ENCODE peak calls at places on chromosomes 11 and 22, in nine cellular contexts. T, N, V, Y, E, U, O, F and I are unnamed samples.

GRCh38 chr22:50171319-50171964 is 911 bp downstream of the PANX2 start:
- DNase-seq in T (no peak), N (no peak), V (no peak), Y (no peak), E (no peak), U (peak; percentile 60), O (no peak), F (no peak), I (peak; percentile 4)

GRCh38 chr22:50252081-50253045 is 1.3 kb upstream of the HDAC10 start:
- DNase-seq in T (peak; percentile 52), N (no peak), V (peak; percentile 64), Y (no peak), E (peak; percentile 87), U (peak; percentile 88), O (no peak), F (peak; percentile 83), I (peak; percentile 61)

GRCh38 chr11:47271961-47272661 is 2.2 kb downstream of the MADD start:
- DNase-seq in T (no peak), N (no peak), V (no peak), Y (no peak), E (no peak), U (no peak), O (no peak), F (no peak), I (no peak)

GRCh38 chr11:102760355-102761035 is 19.9 kb downstream of the MMP10 start:
- DNase-seq in T (peak; percentile 98), N (peak; percentile 88), V (peak; percentile 97), Y (no peak), E (no peak), U (no peak), O (peak; percentile 41), F (no peak), I (no peak)

GRCh38 chr11:105000167-105000566 is 22.8 kb downstream of the CASP5 start:
- DNase-seq in T (no peak), N (no peak), V (peak; percentile 8), Y (no peak), E (no peak), U (no peak), O (peak; percentile 37), F (no peak), I (no peak)

GRCh38 chr11:134949121-134949591 is 537.1 kb upstream of the B3GAT1 start:
- DNase-seq in T (peak; percentile 77), N (no peak), V (no peak), Y (no peak), E (no peak), U (no peak), O (peak; percentile 45), F (no peak), I (no peak)

GRCh38 chr11:6618117-6619020 is 853 bp downstream of the TPP1 start:
- DNase-seq in T (peak; percentile 90), N (peak; percentile 59), V (peak; percentile 65), Y (no peak), E (no peak), U (no peak), O (no peak), F (peak; percentile 52), I (peak; percentile 48)

GRCh38 chr11:20087118-20087521 is 73.2 kb downstream of the DBX1 start:
- DNase-seq in T (peak; percentile 76), N (no peak), V (no peak), Y (no peak), E (no peak), U (no peak), O (no peak), F (no peak), I (no peak)

GRCh38 chr11:117823941-117824420 is 563 bp downstream of the FXYD2 start:
- DNase-seq in T (no peak), N (no peak), V (no peak), Y (peak; percentile 14), E (peak; percentile 37), U (peak; percentile 90), O (no peak), F (peak; percentile 57), I (no peak)

GRCh38 chr11:69115586-69116560 is 39.9 kb upstream of the SMIM38 start:
- DNase-seq in T (no peak), N (no peak), V (no peak), Y (no peak), E (no peak), U (peak; percentile 81), O (no peak), F (peak; percentile 90), I (no peak)

GRCh38 chr11:95568236-95568635 is 221.3 kb downstream of the FAM76B start:
- DNase-seq in T (no peak), N (no peak), V (no peak), Y (no peak), E (no peak), U (no peak), O (no peak), F (no peak), I (no peak)
- H3K27me3 ChIP-seq in T (no peaks in the 10 kb centered on the region), N (no peaks in the 10 kb centered on the region), V (no peaks in the 10 kb centered on the region), Y (no peaks in the 10 kb centered on the region), E (no peaks in the 10 kb centered on the region), U (no peaks in the 10 kb centered on the region), O (peaks cover 5% of the 10 kb centered on the region), F (no peaks in the 10 kb centered on the region), I (no peaks in the 10 kb centered on the region)

GRCh38 chr22:19149962-19150361 is at the start of gene GSC2:
- DNase-seq in T (no peak), N (no peak), V (no peak), Y (no peak), E (no peak), U (no peak), O (no peak), F (no peak), I (no peak)

GRCh38 chr22:19147193-19147780 is 2.8 kb downstream of the GSC2 start:
- DNase-seq in T (no peak), N (no peak), V (no peak), Y (no peak), E (no peak), U (no peak), O (no peak), F (no peak), I (no peak)

GRCh38 chr22:19150482-19151328 is 613 bp upstream of the GSC2 start:
- DNase-seq in T (no peak), N (no peak), V (no peak), Y (no peak), E (no peak), U (no peak), O (no peak), F (no peak), I (no peak)

GRCh38 chr22:19148417-19149046 is 1.6 kb downstream of the GSC2 start:
- DNase-seq in T (no peak), N (no peak), V (no peak), Y (peak; percentile 22), E (no peak), U (no peak), O (no peak), F (no peak), I (no peak)

DNA sequence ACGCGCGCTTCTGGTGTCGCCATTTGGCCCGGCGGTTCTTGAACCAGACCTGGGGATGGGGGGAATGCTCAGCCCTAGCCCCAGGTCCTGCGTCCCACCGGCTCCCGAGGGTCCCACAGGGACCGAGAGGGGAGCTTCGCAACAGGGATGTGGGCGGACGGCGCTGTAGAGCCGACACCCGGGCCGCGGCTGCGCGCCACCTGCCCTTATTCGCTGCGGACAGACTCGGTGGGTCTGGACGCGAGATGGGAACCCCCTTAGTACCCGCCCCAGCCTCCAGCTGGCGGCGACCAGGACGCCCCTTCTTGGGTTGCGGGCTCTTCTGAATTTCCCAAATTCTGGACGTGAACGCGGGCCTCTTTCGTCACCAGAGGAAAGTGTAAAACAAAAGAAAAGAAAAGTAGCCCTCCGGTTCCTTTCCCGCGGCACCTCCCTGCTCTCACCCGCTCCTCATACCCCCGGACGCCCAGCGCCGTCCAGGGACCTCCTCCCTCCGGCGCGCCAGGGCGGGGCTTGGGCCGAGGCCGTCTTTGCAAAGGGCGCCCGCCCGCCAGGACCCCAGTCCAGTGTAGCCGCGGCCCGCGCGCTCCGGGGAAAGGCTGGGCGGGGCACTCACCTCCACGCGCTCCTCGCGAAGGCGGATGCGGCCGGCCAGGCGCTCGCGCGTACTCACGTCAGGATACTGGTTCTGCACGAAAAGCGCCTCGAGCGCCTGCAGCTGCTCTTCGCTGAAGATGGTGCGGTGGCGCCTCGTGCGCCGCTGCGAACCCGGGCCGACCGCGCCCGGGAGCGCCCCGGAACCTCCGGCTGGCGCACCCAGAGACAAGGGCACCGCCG is 827 bp downstream of the GSC2 start:
- DNase-seq in T (no peak), N (no peak), V (peak; percentile 42), Y (peak; percentile 26), E (peak; percentile 64), U (no peak), O (no peak), F (no peak), I (no peak)
- H3K27me3 ChIP-seq in T (peaks cover 54% of the 10 kb centered on the region), N (peaks cover 59% of the 10 kb centered on the region), V (peaks cover 32% of the 10 kb centered on the region), Y (peaks cover 38% of the 10 kb centered on the region), E (peaks cover 48% of the 10 kb centered on the region), U (peaks cover 28% of the 10 kb centered on the region), O (peaks cover 8% of the 10 kb centered on the region), F (peaks cover 64% of the 10 kb centered on the region), I (peaks cover 1% of the 10 kb centered on the region)

DNA sequence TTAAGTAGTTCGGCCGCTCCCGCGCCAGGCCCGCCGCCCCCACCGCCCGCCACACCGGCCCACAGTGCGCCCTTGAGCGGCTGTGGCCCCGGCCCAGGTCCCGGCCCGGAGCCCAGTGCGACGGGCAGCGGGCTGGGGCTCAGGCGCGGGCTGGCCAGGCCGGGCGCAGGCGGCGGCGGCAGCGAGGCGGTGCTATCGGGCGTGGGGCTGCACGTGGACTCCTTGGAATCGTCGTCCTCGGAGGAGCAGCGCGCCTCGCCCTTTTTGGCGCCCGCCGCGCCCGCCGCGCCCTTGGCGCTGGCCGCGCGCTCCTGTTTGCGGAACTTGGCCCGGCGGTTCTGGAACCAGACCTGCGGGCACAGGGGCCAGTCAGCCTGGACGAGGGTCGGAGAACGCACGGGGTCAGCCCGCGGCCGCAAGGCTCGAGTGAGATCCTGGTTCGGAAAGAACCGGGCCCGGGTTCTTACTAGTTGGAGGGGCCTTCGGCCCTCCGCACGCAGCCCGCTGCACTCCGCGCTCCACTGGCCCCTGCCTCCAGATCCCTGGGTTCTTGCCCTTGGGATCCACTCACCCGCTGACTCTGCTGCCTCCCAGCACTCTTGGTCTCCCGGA is 4.0 kb downstream of the PHOX2A start:
- DNase-seq in T (no peak), N (no peak), V (no peak), Y (no peak), E (peak; percentile 43), U (peak; percentile 82), O (no peak), F (peak; percentile 78), I (no peak)
- H3K27me3 ChIP-seq in T (peaks cover 45% of the 10 kb centered on the region), N (peaks cover 41% of the 10 kb centered on the region), V (peaks cover 12% of the 10 kb centered on the region), Y (peaks cover 54% of the 10 kb centered on the region), E (peaks cover 51% of the 10 kb centered on the region), U (peaks cover 31% of the 10 kb centered on the region), O (no peaks in the 10 kb centered on the region), F (peaks cover 51% of the 10 kb centered on the region), I (peaks cover 2% of the 10 kb centered on the region)

GRCh38 chr22:45932066-45932465 is 44.9 kb downstream of the WNT7B start:
- DNase-seq in T (no peak), N (no peak), V (no peak), Y (no peak), E (no peak), U (no peak), O (no peak), F (no peak), I (no peak)

GRCh38 chr22:45935573-45935972 is 41.4 kb downstream of the WNT7B start:
- DNase-seq in T (no peak), N (no peak), V (no peak), Y (no peak), E (no peak), U (no peak), O (no peak), F (no peak), I (no peak)

GRCh38 chr22:45934659-45935341 is 42.2 kb downstream of the WNT7B start:
- DNase-seq in T (peak; percentile 91), N (peak; percentile 71), V (peak; percentile 98), Y (peak; percentile 51), E (no peak), U (no peak), O (peak; percentile 93), F (no peak), I (no peak)

GRCh38 chr22:45934168-45934564 is 42.8 kb downstream of the WNT7B start:
- DNase-seq in T (no peak), N (no peak), V (no peak), Y (no peak), E (no peak), U (no peak), O (no peak), F (no peak), I (no peak)

GRCh38 chr22:45933503-45934167 is 43.3 kb downstream of the WNT7B start:
- DNase-seq in T (no peak), N (no peak), V (no peak), Y (no peak), E (no peak), U (no peak), O (no peak), F (no peak), I (no peak)
- H3K27me3 ChIP-seq in T (peaks cover 7% of the 10 kb centered on the region), N (no peaks in the 10 kb centered on the region), V (no peaks in the 10 kb centered on the region), Y (no peaks in the 10 kb centered on the region), E (no peaks in the 10 kb centered on the region), U (peaks cover 18% of the 10 kb centered on the region), O (peaks cover 26% of the 10 kb centered on the region), F (peaks cover 17% of the 10 kb centered on the region), I (no peaks in the 10 kb centered on the region)